ENCODE peak calls at places on chromosomes 5 and 9, in four cellular contexts. N is MM.1S, I is esophagus squamous epithelium, X is IMR-90. O is an unnamed sample.

GRCh38 chr9:77926314-77926959 is 105.2 kb downstream of the GNAQ start:
- DNase-seq in N (no peak), I (no peak), X (peak; percentile 76), O (peak; percentile 42)

GRCh38 chr5:6781711-6782110 is 68.5 kb downstream of the TENT4A start:
- DNase-seq in N (no peak), I (no peak), X (peak; percentile 39), O (peak; percentile 42)

GRCh38 chr9:123530244-123530643 is 174.2 kb downstream of the CRB2 start:
- DNase-seq in N (no peak), I (no peak), X (no peak), O (no peak)

GRCh38 chr9:127403507-127404192 is 6.7 kb downstream of the SLC2A8 start:
- DNase-seq in N (no peak), I (no peak), X (no peak), O (no peak)

GRCh38 chr9:35481347-35481975 is 8.4 kb upstream of the RUSC2 start:
- DNase-seq in N (peak; percentile 53), I (no peak), X (peak; percentile 75), O (no peak)

GRCh38 chr5:116442095-116442534 is 132.5 kb downstream of the SEMA6A start:
- DNase-seq in N (no peak), I (no peak), X (peak; percentile 7), O (peak; percentile 78)

GRCh38 chr9:130034570-130034969 is 8.4 kb downstream of the FNBP1 start:
- DNase-seq in N (no peak), I (no peak), X (peak; percentile 87), O (no peak)

GRCh38 chr5:93585054-93585751 is 2.2 kb downstream of the NR2F1 start:
- DNase-seq in N (peak; percentile 10), I (no peak), X (no peak), O (no peak)

GRCh38 chr5:81549123-81549522 is 155.2 kb upstream of the ACOT12 start:
- DNase-seq in N (no peak), I (no peak), X (no peak), O (no peak)

GRCh38 chr5:37717613-37718431 is 122.0 kb downstream of the GDNF start:
- DNase-seq in N (no peak), I (no peak), X (peak; percentile 88), O (no peak)

GRCh38 chr5:131633830-131634229 is 1.2 kb downstream of the RAPGEF6 start:
- DNase-seq in N (peak; percentile 25), I (no peak), X (no peak), O (no peak)

GRCh38 chr9:133050142-133050541 is 11.6 kb upstream of the CEL start:
- DNase-seq in N (no peak), I (no peak), X (peak; percentile 16), O (no peak)

GRCh38 chr5:32230356-32231099 is 56.4 kb upstream of the GOLPH3 start:
- DNase-seq in N (no peak), I (no peak), X (no peak), O (no peak)

GRCh38 chr9:14212116-14212515 is 101.8 kb downstream of the NFIB start:
- DNase-seq in N (no peak), I (no peak), X (peak; percentile 73), O (peak; percentile 51)

GRCh38 chr9:19461135-19461534 is 52.3 kb downstream of the ACER2 start:
- DNase-seq in N (no peak), I (no peak), X (no peak), O (no peak)

GRCh38 chr9:92187989-92188714 is 72.9 kb upstream of the SPTLC1 start:
- DNase-seq in N (no peak), I (no peak), X (no peak), O (no peak)

GRCh38 chr5:43875741-43876140 is 272.8 kb downstream of the NNT start:
- DNase-seq in N (no peak), I (no peak), X (no peak), O (no peak)

GRCh38 chr9:114035845-114036785 is 42.0 kb downstream of the AMBP start:
- DNase-seq in N (no peak), I (no peak), X (no peak), O (no peak)

GRCh38 chr5:111743521-111743920 is 13.5 kb downstream of the NREP start:
- DNase-seq in N (no peak), I (no peak), X (no peak), O (no peak)

GRCh38 chr5:95530441-95530840 is 24.3 kb downstream of the SKIC3 start:
- DNase-seq in N (no peak), I (no peak), X (peak; percentile 95), O (peak; percentile 79)
- H3K36me3 ChIP-seq in N (no peaks in the 10 kb centered on the region), I (no peaks in the 10 kb centered on the region), X (peaks cover 12% of the 10 kb centered on the region), O (no peaks in the 10 kb centered on the region)

GRCh38 chr5:157214399-157214798 is 33.8 kb downstream of the ITK start:
- DNase-seq in N (no peak), I (no peak), X (no peak), O (no peak)

GRCh38 chr5:157215143-157215825 is 34.6 kb downstream of the ITK start:
- DNase-seq in N (no peak), I (no peak), X (no peak), O (no peak)

GRCh38 chr5:157213527-157214243 is 33.0 kb downstream of the ITK start:
- DNase-seq in N (no peak), I (no peak), X (no peak), O (no peak)

GRCh38 chr5:157215826-157216167 is 35.2 kb downstream of the ITK start:
- DNase-seq in N (no peak), I (no peak), X (no peak), O (no peak)

DNA sequence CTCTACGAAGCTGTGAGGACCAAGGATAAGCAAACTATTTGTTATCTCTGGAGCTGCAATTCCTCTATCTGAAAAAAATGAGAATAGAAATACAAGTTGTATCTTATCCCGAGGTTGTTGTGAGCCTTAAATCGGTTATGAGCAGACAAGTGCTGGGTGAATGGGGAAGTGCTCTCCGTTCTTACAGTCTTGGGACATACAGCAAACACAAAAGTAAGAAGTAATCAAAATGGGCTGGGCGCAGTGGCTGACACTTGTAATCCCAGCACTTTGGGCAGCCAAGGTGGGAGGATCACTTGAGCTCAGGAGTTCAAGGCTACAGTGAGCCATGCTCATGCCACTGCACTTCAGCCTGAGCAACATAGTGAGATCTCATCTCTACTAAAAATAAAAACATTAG is 31.7 kb downstream of the ITK start:
- DNase-seq in N (no peak), I (no peak), X (no peak), O (no peak)
- H3K36me3 ChIP-seq in N (no peaks in the 10 kb centered on the region), I (no peaks in the 10 kb centered on the region), X (no peaks in the 10 kb centered on the region), O (no peaks in the 10 kb centered on the region)

GRCh38 chr9:136392538-136393449 is 7.2 kb downstream of the SNAPC4 start:
- DNase-seq in N (no peak), I (no peak), X (no peak), O (no peak)
- H3K36me3 ChIP-seq in N (peaks cover 4% of the 10 kb centered on the region), I (peaks cover 23% of the 10 kb centered on the region), X (peaks cover 74% of the 10 kb centered on the region), O (peaks cover 3% of the 10 kb centered on the region)

GRCh38 chr9:99235874-99236627 is 14.0 kb downstream of the SEC61B start:
- DNase-seq in N (peak; percentile 88), I (no peak), X (no peak), O (no peak)

GRCh38 chr9:99238331-99238730 is 16.2 kb downstream of the SEC61B start:
- DNase-seq in N (no peak), I (no peak), X (no peak), O (no peak)

GRCh38 chr9:99239341-99240055 is 17.4 kb downstream of the SEC61B start:
- DNase-seq in N (no peak), I (no peak), X (peak; percentile 36), O (no peak)

GRCh38 chr9:99235069-99235468 is 13.0 kb downstream of the SEC61B start:
- DNase-seq in N (no peak), I (no peak), X (no peak), O (no peak)

DNA sequence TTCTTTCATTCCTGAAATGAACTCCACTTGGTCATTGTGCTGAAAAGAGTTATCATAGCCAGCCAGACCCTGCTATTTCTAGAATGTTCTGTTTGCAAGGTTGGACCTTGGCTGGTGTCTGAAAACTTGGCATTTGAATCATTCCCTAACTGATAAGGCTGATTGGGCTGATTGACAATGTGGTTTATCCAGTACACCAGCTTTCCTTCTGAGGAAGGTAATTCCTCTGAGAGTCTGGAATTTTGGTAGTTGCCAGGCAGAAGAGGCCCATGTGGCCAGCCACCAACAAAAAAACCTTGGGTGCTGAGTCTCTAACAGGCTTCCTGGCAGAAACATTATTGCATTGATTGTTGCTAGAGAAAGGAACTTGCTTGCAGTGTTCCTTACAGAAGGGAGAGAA is 15.3 kb downstream of the SEC61B start:
- DNase-seq in N (no peak), I (no peak), X (no peak), O (no peak)
- H3K36me3 ChIP-seq in N (no peaks in the 10 kb centered on the region), I (no peaks in the 10 kb centered on the region), X (peaks cover 5% of the 10 kb centered on the region), O (peaks cover 3% of the 10 kb centered on the region)